ENCODE peak calls at places on chromosome 6, in eight cellular contexts. W, B, R, N, Y, I, K and D are unnamed samples.

GRCh38 chr6:83592770-83593394 is 80.5 kb downstream of the PRSS35 start:
- DNase-seq in W (no peak), R (peak), B (peak), I (no peak), N (no peak), Y (no peak), K (peak), D (peak)

GRCh38 chr6:11621119-11621518 is 83.6 kb downstream of the TMEM170B start:
- DNase-seq in N (no peak), K (no peak), R (no peak), I (no peak), W (no peak), B (no peak), Y (no peak), D (no peak)

GRCh38 chr6:30219244-30219643 is 6.0 kb upstream of the TRIM26 start:
- DNase-seq in N (no peak), I (no peak), W (peak), K (peak), R (peak), B (peak), Y (no peak), D (peak)

GRCh38 chr6:71473908-71474307 is 185.3 kb downstream of the OGFRL1 start:
- DNase-seq in K (no peak), Y (no peak), W (peak), I (no peak), N (no peak), R (peak), B (peak), D (no peak)

GRCh38 chr6:89640804-89641203 is 2.3 kb upstream of the LYRM2 start:
- DNase-seq in I (no peak), W (no peak), Y (no peak), R (peak), K (no peak), B (no peak), N (no peak), D (no peak)

GRCh38 chr6:157764346-157765068 is 58.5 kb upstream of the SNX9 start:
- DNase-seq in N (peak), K (peak), Y (peak), R (peak), I (peak), B (peak), W (peak), D (peak)

GRCh38 chr6:30007132-30007764 is 53.8 kb upstream of the POLR1H start:
- DNase-seq in N (peak), W (peak), B (peak), I (peak), K (no peak), R (no peak), Y (no peak), D (no peak)

GRCh38 chr6:129287778-129288177 is 404.8 kb downstream of the LAMA2 start:
- DNase-seq in W (no peak), R (no peak), K (no peak), B (no peak), Y (no peak), I (no peak), N (no peak), D (no peak)

GRCh38 chr6:35294308-35294945 is 3.2 kb upstream of the DEF6 start:
- DNase-seq in W (peak), I (peak), Y (no peak), R (peak), K (peak), B (peak), N (peak), D (peak)

GRCh38 chr6:149436647-149437046 is 36.6 kb downstream of the SUMO4 start:
- DNase-seq in B (no peak), Y (no peak), N (peak), W (no peak), K (no peak), R (no peak), I (no peak), D (no peak)

GRCh38 chr6:15429146-15430110 is 183.6 kb downstream of the JARID2 start:
- DNase-seq in Y (no peak), B (no peak), R (peak), W (no peak), K (no peak), I (no peak), N (no peak), D (peak)

GRCh38 chr6:78089551-78089950 is 436.7 kb downstream of the MEI4 start:
- DNase-seq in K (no peak), R (no peak), I (no peak), N (no peak), Y (no peak), W (no peak), B (no peak), D (no peak)

GRCh38 chr6:33914519-33915120 is 110.8 kb upstream of the MLN start:
- DNase-seq in R (no peak), W (peak), I (no peak), K (no peak), N (peak), B (peak), Y (no peak), D (no peak)

GRCh38 chr6:80956898-80957297 is 795.6 kb downstream of the TENT5A start:
- DNase-seq in K (no peak), W (no peak), B (no peak), R (no peak), I (no peak), N (no peak), Y (no peak), D (no peak)

GRCh38 chr6:139308936-139309603 is 17.3 kb upstream of the TXLNB start:
- DNase-seq in I (no peak), K (no peak), B (peak), R (peak), W (peak), N (no peak), Y (no peak), D (peak)

GRCh38 chr6:138088307-138088744 is 18.9 kb downstream of the PERP start:
- DNase-seq in I (no peak), N (no peak), K (peak), B (peak), Y (no peak), R (peak), W (peak), D (no peak)

GRCh38 chr6:5063617-5064016 is 21.5 kb upstream of the PPP1R3G start:
- DNase-seq in I (no peak), Y (no peak), W (no peak), R (no peak), B (no peak), N (no peak), K (no peak), D (no peak)

DNA sequence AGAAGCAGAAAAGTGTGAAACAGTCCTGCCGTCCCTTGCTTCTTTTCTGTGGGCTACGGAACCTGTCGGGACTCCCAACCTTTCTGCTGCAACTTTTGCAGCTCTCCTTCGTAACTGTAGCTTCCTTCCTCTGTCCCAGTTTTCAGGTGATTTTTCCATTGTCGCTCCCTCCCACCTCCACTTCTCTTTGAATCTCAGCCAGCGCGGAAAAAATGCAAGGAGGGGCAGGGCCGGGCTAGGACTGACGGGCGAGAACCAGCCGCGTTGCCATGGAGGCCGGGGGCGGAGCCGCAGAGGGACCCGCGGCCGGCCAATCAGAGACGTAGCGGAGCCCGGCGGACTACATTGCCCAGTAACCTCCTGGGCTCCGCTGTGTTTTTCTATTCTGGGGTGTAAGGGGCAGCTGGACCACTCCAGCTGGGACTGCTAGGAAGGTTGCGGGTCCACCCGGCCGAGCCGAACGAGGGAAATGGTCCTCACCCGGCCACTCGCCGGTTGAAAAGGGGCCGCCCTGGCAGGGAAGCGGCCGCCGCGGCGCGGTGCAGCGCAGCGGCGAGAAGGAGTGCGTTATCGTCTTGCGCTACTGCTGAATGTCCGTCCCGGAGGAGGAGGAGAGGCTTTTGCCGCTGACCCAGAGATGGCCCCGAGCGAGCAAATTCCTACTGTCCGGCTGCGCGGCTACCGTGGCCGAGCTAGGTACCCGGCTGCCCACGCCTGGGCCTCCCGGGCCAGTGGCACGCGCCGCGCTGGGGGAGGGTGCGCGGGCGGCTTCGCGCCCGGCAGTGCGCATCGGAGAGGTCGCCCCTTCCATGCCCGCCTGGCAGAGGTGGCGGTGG is at the start of the genes CYP39A1 and SLC25A27:
- DNase-seq in K (peak), Y (peak), I (peak), R (peak), B (peak), W (peak), N (peak), D (no peak)
- TF ChIP-seq POLR2A in K (no peak), Y (peak), I (no peak), R (no peak), B (peak), W (peak), N (no peak), D (no peak)

GRCh38 chr6:41392249-41392648 is 56.8 kb downstream of the NCR2 start:
- DNase-seq in N (no peak), W (no peak), R (no peak), B (no peak), I (no peak), K (no peak), Y (no peak), D (no peak)

DNA sequence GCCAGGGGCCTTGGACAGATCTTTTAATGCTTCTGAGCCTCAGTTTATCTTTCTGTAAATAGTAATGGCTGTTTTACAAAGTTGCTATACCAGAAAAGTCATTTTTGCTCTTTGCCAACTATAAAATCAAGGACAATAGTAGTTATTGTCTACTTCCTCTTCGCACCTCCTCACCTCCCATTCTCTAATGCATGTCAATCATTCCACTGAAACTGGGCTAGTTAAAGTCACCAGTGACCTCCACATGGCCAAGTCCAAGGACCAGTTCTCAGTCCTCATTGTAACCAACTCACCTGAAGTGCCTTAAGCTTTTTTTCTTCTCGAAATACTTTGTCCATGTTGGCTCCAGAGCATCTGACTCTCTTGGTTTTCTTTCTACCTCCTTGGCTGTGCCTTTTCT is 51.2 kb downstream of the NCR2 start:
- DNase-seq in R (no peak), I (no peak), B (no peak), Y (no peak), K (no peak), N (no peak), W (no peak), D (no peak)
- TF ChIP-seq POLR2A in R (no peak), I (no peak), B (no peak), Y (no peak), K (no peak), N (no peak), W (no peak), D (no peak)

GRCh38 chr6:158770533-158770932 is 48.6 kb downstream of the EZR start:
- DNase-seq in B (no peak), K (no peak), N (no peak), I (no peak), Y (no peak), W (no peak), R (no peak), D (no peak)

GRCh38 chr6:158772851-158773371 is 46.3 kb downstream of the EZR start:
- DNase-seq in Y (no peak), I (no peak), W (peak), B (no peak), R (no peak), N (no peak), K (no peak), D (no peak)

GRCh38 chr6:158771399-158772158 is 47.6 kb downstream of the EZR start:
- DNase-seq in N (no peak), W (no peak), K (no peak), Y (no peak), B (no peak), R (no peak), I (no peak), D (no peak)

GRCh38 chr6:158770948-158771347 is 48.2 kb downstream of the EZR start:
- DNase-seq in K (no peak), N (no peak), R (no peak), W (no peak), B (no peak), I (no peak), Y (no peak), D (no peak)

DNA sequence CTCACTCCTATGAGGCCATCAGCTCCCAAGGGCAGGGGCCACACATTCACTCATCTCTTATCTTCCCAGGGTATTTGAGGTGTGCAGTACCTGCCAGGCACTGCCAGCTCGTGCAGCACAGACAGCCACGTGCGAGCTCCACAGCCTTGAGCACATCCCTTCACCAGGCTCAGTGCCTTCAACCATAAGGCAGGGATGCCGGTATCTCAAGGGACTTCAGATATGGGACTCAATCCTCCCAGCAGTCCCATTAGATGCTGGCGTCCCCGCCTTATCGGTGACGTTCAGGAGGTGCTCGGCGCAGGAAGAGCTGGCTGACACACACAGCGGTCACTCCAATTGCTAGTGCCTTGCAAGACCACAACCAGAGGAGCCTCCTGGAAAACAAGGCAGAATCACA is 47.0 kb downstream of the EZR start:
- DNase-seq in R (no peak), B (no peak), K (no peak), W (no peak), Y (no peak), I (no peak), N (no peak), D (no peak)
- TF ChIP-seq POLR2A in R (no peak), B (no peak), K (no peak), W (no peak), Y (no peak), I (no peak), N (no peak), D (no peak)

GRCh38 chr6:26021350-26022165 is 59.0 kb downstream of the TRIM38 start:
- DNase-seq in Y (peak), W (peak), B (peak), I (peak), R (peak), K (peak), N (peak), D (peak)
- TF ChIP-seq POLR2A in Y (peak), W (peak), B (peak), I (peak), R (peak), K (peak), N (peak), D (peak)

DNA sequence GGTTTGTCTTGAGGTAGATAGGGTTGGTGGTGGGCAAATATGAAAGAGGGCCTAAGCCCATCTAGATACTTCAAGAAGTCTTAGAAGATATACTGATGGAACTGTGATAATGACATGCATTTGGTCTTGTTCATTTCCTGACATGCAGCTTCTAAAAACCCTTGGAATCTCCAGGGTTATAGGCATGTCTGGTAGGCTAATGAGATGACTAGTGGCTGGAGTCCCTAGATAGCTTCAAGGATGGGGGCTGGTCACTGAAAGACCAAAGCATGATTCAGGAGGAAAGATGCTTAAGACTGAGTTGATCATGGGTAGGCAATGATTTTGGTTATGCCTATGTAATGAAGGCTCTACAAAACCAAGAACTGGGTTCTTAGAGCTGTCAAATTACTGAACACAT is 217.9 kb upstream of the MOCS1 start:
- DNase-seq in I (no peak), Y (no peak), B (no peak), N (no peak), W (no peak), R (no peak), K (no peak), D (no peak)
- TF ChIP-seq POLR2A in I (no peak), Y (no peak), B (no peak), N (no peak), W (no peak), R (no peak), K (no peak), D (no peak)

GRCh38 chr6:12927746-12928145 is 211.2 kb downstream of the PHACTR1 start:
- DNase-seq in W (no peak), K (no peak), N (no peak), R (no peak), I (no peak), B (no peak), Y (no peak), D (no peak)
- TF ChIP-seq POLR2A in W (no peak), K (no peak), N (no peak), R (no peak), I (no peak), B (no peak), Y (no peak), D (no peak)

DNA sequence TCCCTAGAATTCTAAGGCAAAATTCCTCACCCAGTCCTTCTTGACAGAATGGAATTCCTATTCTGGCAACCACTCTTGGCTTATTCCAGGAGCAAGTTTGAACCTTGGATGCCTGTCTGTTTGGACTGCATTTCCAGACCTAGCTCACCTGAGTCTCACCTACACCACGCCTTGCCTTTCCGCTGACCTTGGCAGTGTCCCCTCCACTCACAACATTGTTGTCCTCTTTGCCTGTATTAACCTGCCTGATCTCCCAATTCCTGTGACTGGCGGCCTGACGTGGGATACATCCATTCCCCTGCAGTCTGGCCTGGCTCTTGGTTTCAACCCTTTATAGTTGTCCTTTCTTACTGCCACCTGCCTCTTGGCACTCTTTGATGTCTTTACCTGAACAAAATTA is 281.4 kb upstream of the SOX4 start:
- DNase-seq in W (no peak), N (no peak), B (no peak), Y (no peak), I (no peak), R (no peak), K (no peak), D (no peak)
- TF ChIP-seq POLR2A in W (no peak), N (no peak), B (no peak), Y (no peak), I (no peak), R (no peak), K (no peak), D (no peak)

DNA sequence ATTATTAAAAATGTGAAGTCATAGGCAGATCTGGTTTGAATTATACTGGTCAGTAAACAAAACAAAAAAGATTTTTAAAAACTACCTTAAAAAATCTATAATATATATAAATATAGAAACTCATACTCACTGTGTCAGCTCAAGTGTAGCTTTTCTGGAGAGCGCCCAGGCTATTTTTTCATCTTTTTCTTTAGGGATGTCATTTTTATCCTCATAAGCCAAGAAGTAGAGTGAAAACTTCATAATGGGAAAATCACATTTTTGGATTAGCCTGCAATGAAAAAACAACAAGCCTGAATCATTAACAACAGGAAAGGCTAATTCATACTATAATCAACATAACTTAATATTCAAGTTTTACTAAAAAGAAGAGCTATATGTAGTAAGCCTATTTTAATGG is 18.7 kb downstream of the GLO1 start:
- DNase-seq in Y (no peak), B (no peak), N (no peak), I (no peak), K (no peak), W (no peak), R (no peak), D (no peak)
- TF ChIP-seq POLR2A in Y (no peak), B (no peak), N (no peak), I (no peak), K (no peak), W (no peak), R (no peak), D (no peak)